ENCODE peak calls at places on chromosomes 13 and 19, in four cellular contexts. One of them, this sample, is unnamed. For H3K27me3, the result is how much of the 10 kb centered on the place peaks cover.

GRCh38 chr19:827314-827709 is 325 bp upstream of the AZU1 start:
- DNase-seq in H9: no peak
- DNase-seq in neuronal stem cell: no peak
- DNase-seq in H1: no peak
- DNase-seq in this sample: no peak

GRCh38 chr13:107441279-107441678 is 774.1 kb downstream of the LIG4 start:
- DNase-seq in H9: no peak
- DNase-seq in neuronal stem cell: no peak
- DNase-seq in H1: no peak
- DNase-seq in this sample: no peak

GRCh38 chr19:49019242-49019932 is 2.5 kb upstream of the LHB start:
- DNase-seq in H9: peak
- DNase-seq in neuronal stem cell: no peak
- DNase-seq in H1: peak
- DNase-seq in this sample: peak

GRCh38 chr13:97145057-97145456 is 77.1 kb upstream of the MBNL2 start:
- DNase-seq in H9: no peak
- DNase-seq in neuronal stem cell: no peak
- DNase-seq in H1: no peak
- DNase-seq in this sample: no peak

GRCh38 chr13:111281751-111282311 is 38.6 kb upstream of the TEX29 start:
- DNase-seq in H9: no peak
- DNase-seq in neuronal stem cell: no peak
- DNase-seq in H1: no peak
- DNase-seq in this sample: no peak

GRCh38 chr19:27885361-27885760 is 1327.6 kb downstream of the UQCRFS1 start:
- DNase-seq in H9: peak
- DNase-seq in neuronal stem cell: no peak
- DNase-seq in H1: no peak
- DNase-seq in this sample: no peak

GRCh38 chr13:28494537-28494860 is 429 bp downstream of the FLT1 start:
- DNase-seq in H9: no peak
- DNase-seq in neuronal stem cell: peak
- DNase-seq in H1: no peak
- DNase-seq in this sample: no peak

GRCh38 chr19:28296506-28296905 is 916.4 kb downstream of the UQCRFS1 start:
- DNase-seq in H9: no peak
- DNase-seq in neuronal stem cell: no peak
- DNase-seq in H1: no peak
- DNase-seq in this sample: no peak

GRCh38 chr13:51317262-51317661 is 22.2 kb upstream of the SERPINE3 start:
- DNase-seq in H9: no peak
- DNase-seq in neuronal stem cell: no peak
- DNase-seq in H1: no peak
- DNase-seq in this sample: no peak

GRCh38 chr13:112895521-112896465 is 73.2 kb upstream of the MCF2L start:
- DNase-seq in H9: no peak
- DNase-seq in neuronal stem cell: no peak
- DNase-seq in H1: no peak
- DNase-seq in this sample: no peak
- H3K27me3 ChIP-seq in H9: under half
- H3K27me3 ChIP-seq in neuronal stem cell: under half
- H3K27me3 ChIP-seq in H1: under half
- H3K27me3 ChIP-seq in this sample: under half

DNA sequence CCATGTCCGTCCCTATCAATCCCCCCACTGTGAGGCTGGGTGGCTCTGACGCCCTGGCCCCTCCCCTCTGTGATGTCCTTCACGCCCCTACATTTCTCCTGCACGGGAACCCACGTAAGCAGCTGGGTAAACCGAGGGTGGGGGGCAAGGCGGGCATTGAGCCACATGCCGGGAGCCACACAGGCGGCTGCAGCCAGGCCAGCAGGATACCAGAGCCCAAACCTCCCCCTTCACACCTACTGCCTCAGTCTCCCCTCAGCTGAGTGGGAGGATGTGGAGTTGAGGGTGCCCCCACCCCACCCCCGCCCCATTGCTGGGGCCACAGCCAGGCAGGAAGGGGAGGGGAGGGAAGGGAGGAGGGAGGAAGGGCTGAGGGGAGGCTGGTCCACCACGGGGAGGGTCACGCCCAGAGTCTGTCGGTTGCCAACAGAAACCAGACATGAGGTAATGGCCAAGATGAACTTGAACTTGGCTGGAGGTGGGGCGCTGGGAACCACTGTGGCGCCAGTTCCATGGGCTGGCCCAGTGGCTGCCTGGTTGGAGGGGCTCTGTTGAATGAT is 20.9 kb downstream of the SMIM24 start:
- DNase-seq in H9: peak
- DNase-seq in neuronal stem cell: no peak
- DNase-seq in H1: no peak
- DNase-seq in this sample: no peak
- H2BK12ac ChIP-seq in H9: no peak
- H2BK12ac ChIP-seq in neuronal stem cell: no peak
- H2BK12ac ChIP-seq in H1: peak
- H2BK12ac ChIP-seq in this sample: no peak

GRCh38 chr13:34547929-34548328 is 394.1 kb upstream of the NBEA start:
- DNase-seq in H9: no peak
- DNase-seq in neuronal stem cell: no peak
- DNase-seq in H1: no peak
- DNase-seq in this sample: no peak
- H3K4ac ChIP-seq in H9: no peak
- H3K4ac ChIP-seq in neuronal stem cell: no peak
- H3K4ac ChIP-seq in H1: no peak
- H3K4ac ChIP-seq in this sample: no peak

GRCh38 chr13:25097426-25097825 is 1.5 kb downstream of the PABPC3 start:
- DNase-seq in H9: no peak
- DNase-seq in neuronal stem cell: no peak
- DNase-seq in H1: no peak
- DNase-seq in this sample: no peak
- H3K27me3 ChIP-seq in H9: under half
- H3K27me3 ChIP-seq in neuronal stem cell: under half
- H3K27me3 ChIP-seq in H1: under half
- H3K27me3 ChIP-seq in this sample: under half

GRCh38 chr13:100389617-100390016 is 199.0 kb downstream of the GGACT start:
- DNase-seq in H9: no peak
- DNase-seq in neuronal stem cell: no peak
- DNase-seq in H1: no peak
- DNase-seq in this sample: no peak
- H2BK12ac ChIP-seq in H9: no peak
- H2BK12ac ChIP-seq in neuronal stem cell: no peak
- H2BK12ac ChIP-seq in H1: no peak
- H2BK12ac ChIP-seq in this sample: no peak

GRCh38 chr13:45196622-45197021 is 4.2 kb downstream of the KCTD4 start:
- DNase-seq in H9: no peak
- DNase-seq in neuronal stem cell: no peak
- DNase-seq in H1: no peak
- DNase-seq in this sample: no peak

GRCh38 chr13:45198041-45198440 is 2.8 kb downstream of the KCTD4 start:
- DNase-seq in H9: no peak
- DNase-seq in neuronal stem cell: no peak
- DNase-seq in H1: no peak
- DNase-seq in this sample: no peak

GRCh38 chr13:45199716-45200115 is 1.1 kb downstream of the KCTD4 start:
- DNase-seq in H9: no peak
- DNase-seq in neuronal stem cell: no peak
- DNase-seq in H1: no peak
- DNase-seq in this sample: no peak

GRCh38 chr13:45200701-45201230 is at the start of gene KCTD4:
- DNase-seq in H9: no peak
- DNase-seq in neuronal stem cell: no peak
- DNase-seq in H1: no peak
- DNase-seq in this sample: peak

GRCh38 chr13:45198924-45199323 is 1.9 kb downstream of the KCTD4 start:
- DNase-seq in H9: no peak
- DNase-seq in neuronal stem cell: no peak
- DNase-seq in H1: no peak
- DNase-seq in this sample: no peak
- H3K4ac ChIP-seq in H9: no peak
- H3K4ac ChIP-seq in neuronal stem cell: no peak
- H3K4ac ChIP-seq in H1: no peak
- H3K4ac ChIP-seq in this sample: no peak

GRCh38 chr19:41551711-41552110 is 24.3 kb upstream of the CEACAM21 start:
- DNase-seq in H9: no peak
- DNase-seq in neuronal stem cell: no peak
- DNase-seq in H1: no peak
- DNase-seq in this sample: no peak

GRCh38 chr19:41555752-41556151 is 20.2 kb upstream of the CEACAM21 start:
- DNase-seq in H9: no peak
- DNase-seq in neuronal stem cell: no peak
- DNase-seq in H1: no peak
- DNase-seq in this sample: no peak

GRCh38 chr19:41553804-41554203 is 22.2 kb upstream of the CEACAM21 start:
- DNase-seq in H9: no peak
- DNase-seq in neuronal stem cell: no peak
- DNase-seq in H1: no peak
- DNase-seq in this sample: no peak

GRCh38 chr19:41552558-41552957 is 23.4 kb upstream of the CEACAM21 start:
- DNase-seq in H9: no peak
- DNase-seq in neuronal stem cell: no peak
- DNase-seq in H1: no peak
- DNase-seq in this sample: no peak

GRCh38 chr19:41554902-41555301 is 21.1 kb upstream of the CEACAM21 start:
- DNase-seq in H9: no peak
- DNase-seq in neuronal stem cell: no peak
- DNase-seq in H1: no peak
- DNase-seq in this sample: no peak
- H3K27me3 ChIP-seq in H9: under half
- H3K27me3 ChIP-seq in neuronal stem cell: under half
- H3K27me3 ChIP-seq in H1: under half
- H3K27me3 ChIP-seq in this sample: under half

DNA sequence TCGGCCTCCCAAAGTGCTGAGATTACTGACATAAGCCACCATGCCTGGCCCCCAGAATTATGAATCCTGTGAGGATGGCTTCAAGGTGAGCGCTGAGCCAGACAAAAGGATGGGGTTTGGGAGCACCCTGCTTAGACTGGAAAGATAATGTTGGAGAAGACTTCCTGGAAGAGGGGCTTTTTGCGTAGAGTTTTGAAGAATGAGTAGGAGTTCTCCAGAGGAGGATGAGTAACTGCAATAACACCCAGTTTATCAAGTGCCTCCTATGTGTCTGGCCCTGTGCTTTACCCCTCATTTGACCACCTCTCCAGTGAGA is 641 bp upstream of the GDF15 start:
- DNase-seq in H9: peak
- DNase-seq in neuronal stem cell: no peak
- DNase-seq in H1: no peak
- DNase-seq in this sample: no peak
- H2BK12ac ChIP-seq in H9: no peak
- H2BK12ac ChIP-seq in neuronal stem cell: no peak
- H2BK12ac ChIP-seq in H1: peak
- H2BK12ac ChIP-seq in this sample: peak

DNA sequence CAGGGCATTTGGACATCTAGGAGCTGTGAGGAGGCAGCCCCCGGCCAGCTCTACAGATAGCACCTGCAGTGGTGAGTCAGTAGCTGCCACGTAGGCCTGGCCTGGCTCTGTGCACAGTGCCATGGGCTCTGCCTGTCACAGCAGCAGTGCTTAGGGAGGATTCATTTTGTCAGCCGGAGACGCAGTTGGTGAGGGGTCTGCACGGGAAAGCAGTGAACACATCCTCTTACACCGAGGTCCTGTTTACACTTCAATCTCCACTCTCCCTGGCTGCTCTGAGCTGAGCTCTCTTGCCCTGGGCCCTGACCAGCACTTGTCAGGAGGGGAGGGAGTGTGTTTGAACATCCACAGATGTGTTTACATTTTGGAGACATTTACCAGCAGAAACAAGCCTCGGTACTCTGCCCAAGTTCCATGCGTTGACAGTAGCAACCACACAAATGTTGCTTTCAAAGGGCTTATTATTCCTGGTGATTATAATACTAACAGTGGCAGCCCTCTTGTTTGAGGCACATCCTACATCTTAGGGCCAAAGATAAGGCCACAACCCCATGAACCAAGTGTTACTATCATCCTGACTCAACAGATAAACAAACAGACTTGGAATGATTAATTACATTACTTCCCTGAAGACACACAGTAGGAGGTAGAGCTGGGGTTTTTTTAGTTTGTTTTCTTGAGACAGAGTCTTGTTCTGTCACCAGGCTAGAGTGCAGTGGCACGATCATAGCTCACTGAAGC is 148.9 kb downstream of the USP12 start:
- DNase-seq in H9: peak
- DNase-seq in neuronal stem cell: no peak
- DNase-seq in H1: no peak
- DNase-seq in this sample: no peak
- H3K4ac ChIP-seq in H9: no peak
- H3K4ac ChIP-seq in neuronal stem cell: no peak
- H3K4ac ChIP-seq in H1: no peak
- H3K4ac ChIP-seq in this sample: no peak